ENCODE peak calls at places on chromosome 20, in seven cellular contexts. G, F, E, A, S, R and O are unnamed samples.

GRCh38 chr20:58389324-58389967 is 417 bp downstream of the VAPB start:
- DNase-seq in G (peak; percentile 40), F (peak; percentile 35), E (peak; percentile 70), A (peak; percentile 83), S (no peak), R (no peak), O (peak; percentile 59)

GRCh38 chr20:18705490-18705889 is 108.1 kb upstream of the SCP2D1 start:
- DNase-seq in G (no peak), F (no peak), E (peak; percentile 82), A (peak; percentile 96), S (no peak), R (no peak), O (no peak)

GRCh38 chr20:8454137-8454712 is 322.2 kb downstream of the PLCB1 start:
- DNase-seq in G (no peak), F (peak; percentile 76), E (peak; percentile 95), A (peak; percentile 97), S (peak; percentile 37), R (no peak), O (peak; percentile 44)

GRCh38 chr20:3980260-3981131 is 34.9 kb downstream of the RNF24 start:
- DNase-seq in G (peak; percentile 49), F (peak; percentile 55), E (peak; percentile 54), A (peak; percentile 87), S (no peak), R (no peak), O (no peak)

GRCh38 chr20:1737134-1737533 is 79.6 kb upstream of the SIRPG start:
- DNase-seq in G (no peak), F (no peak), E (no peak), A (no peak), S (no peak), R (no peak), O (no peak)

GRCh38 chr20:38004416-38004815 is 28.8 kb downstream of the TTI1 start:
- DNase-seq in G (no peak), F (no peak), E (no peak), A (no peak), S (no peak), R (no peak), O (no peak)

GRCh38 chr20:51800769-51801219 is 1.5 kb downstream of the SALL4 start:
- DNase-seq in G (peak; percentile 1), F (no peak), E (peak; percentile 49), A (peak; percentile 30), S (no peak), R (no peak), O (no peak)

GRCh38 chr20:46213946-46214830 is 94.1 kb downstream of the CDH22 start:
- DNase-seq in G (no peak), F (no peak), E (peak; percentile 17), A (no peak), S (no peak), R (no peak), O (no peak)

GRCh38 chr20:58892932-58893224 is 40.4 kb downstream of the GNAS start:
- DNase-seq in G (no peak), F (no peak), E (no peak), A (no peak), S (no peak), R (no peak), O (no peak)

GRCh38 chr20:37362231-37362792 is 16.4 kb downstream of the SRC start:
- DNase-seq in G (no peak), F (peak; percentile 17), E (no peak), A (no peak), S (no peak), R (peak; percentile 15), O (no peak)

GRCh38 chr20:39133205-39133604 is 171.1 kb downstream of the DHX35 start:
- DNase-seq in G (no peak), F (no peak), E (no peak), A (no peak), S (no peak), R (no peak), O (no peak)

GRCh38 chr20:58667975-58668374 is 16.9 kb downstream of the STX16 start:
- DNase-seq in G (no peak), F (no peak), E (no peak), A (no peak), S (no peak), R (no peak), O (no peak)

GRCh38 chr20:7673841-7674240 is 266.4 kb downstream of the HAO1 start:
- DNase-seq in G (no peak), F (no peak), E (peak; percentile 81), A (peak; percentile 68), S (no peak), R (no peak), O (no peak)

GRCh38 chr20:481167-481566 is 18.8 kb upstream of the TBC1D20 start:
- DNase-seq in G (no peak), F (no peak), E (no peak), A (no peak), S (no peak), R (no peak), O (no peak)

GRCh38 chr20:32537657-32538525 is 47.2 kb downstream of the NOL4L start:
- DNase-seq in G (no peak), F (no peak), E (no peak), A (no peak), S (no peak), R (no peak), O (no peak)

GRCh38 chr20:56625837-56626236 is 3.3 kb upstream of the TFAP2C start:
- DNase-seq in G (no peak), F (no peak), E (no peak), A (no peak), S (no peak), R (no peak), O (no peak)

GRCh38 chr20:51837876-51838420 is 35.6 kb upstream of the SALL4 start:
- DNase-seq in G (no peak), F (no peak), E (no peak), A (no peak), S (no peak), R (no peak), O (no peak)

GRCh38 chr20:58321205-58321604 is 11.7 kb downstream of the RAB22A start:
- DNase-seq in G (no peak), F (no peak), E (no peak), A (no peak), S (no peak), R (no peak), O (no peak)

GRCh38 chr20:24698706-24699206 is 229.3 kb downstream of the SYNDIG1 start:
- DNase-seq in G (no peak), F (no peak), E (no peak), A (no peak), S (peak; percentile 79), R (no peak), O (no peak)

GRCh38 chr20:48794360-48794759 is 33.4 kb downstream of the PREX1 start:
- DNase-seq in G (no peak), F (no peak), E (no peak), A (no peak), S (no peak), R (no peak), O (no peak)

GRCh38 chr20:51569815-51570741 is 27.6 kb upstream of the NFATC2 start:
- DNase-seq in G (no peak), F (no peak), E (peak; percentile 36), A (peak; percentile 61), S (no peak), R (no peak), O (no peak)

GRCh38 chr20:32581839-32582658 is 3.1 kb downstream of the NOL4L start:
- DNase-seq in G (no peak), F (no peak), E (no peak), A (no peak), S (no peak), R (no peak), O (no peak)

GRCh38 chr20:46343358-46344357 is 35.4 kb upstream of the CDH22 start:
- DNase-seq in G (no peak), F (no peak), E (no peak), A (no peak), S (no peak), R (no peak), O (no peak)

GRCh38 chr20:33298391-33298790 is 15.4 kb downstream of the BPIFB1 start:
- DNase-seq in G (no peak), F (no peak), E (no peak), A (peak; percentile 23), S (no peak), R (no peak), O (peak; percentile 20)

GRCh38 chr20:54025166-54025835 is 45.1 kb downstream of the BCAS1 start:
- DNase-seq in G (no peak), F (no peak), E (no peak), A (peak; percentile 77), S (no peak), R (no peak), O (no peak)